ENCODE peak calls at places on chromosomes 12 and 14, in ten cellular contexts. One of them, this sample, is unnamed.

GRCh38 chr14:53047302-53047701 is 96.5 kb upstream of the FERMT2 start:
- DNase-seq in stimulated activated CD8-positive, alpha-beta memory T cell treated with anti-CD3 and anti-CD28 coated beads, Interleukin-4, amount 100 ng/mL, for 24 hours: no peak
- DNase-seq in CD4-positive, alpha-beta T cell: no peak
- DNase-seq in HS-5: no peak
- DNase-seq in A172: no peak
- DNase-seq in astrocyte of the hippocampus: no peak
- DNase-seq in stimulated activated CD4-positive, alpha-beta T cell treated with anti-CD3 and anti-CD28 coated beads, Interleukin-1b, Interleukin-23, amount 100 ng/mL, for 24 hours: no peak
- DNase-seq in right lobe of liver: no peak
- DNase-seq in AG09309: no peak
- DNase-seq in GM03348: no peak
- DNase-seq in this sample: no peak

GRCh38 chr14:72600551-72601330 is 293.2 kb downstream of the DPF3 start:
- DNase-seq in stimulated activated CD8-positive, alpha-beta memory T cell treated with anti-CD3 and anti-CD28 coated beads, Interleukin-4, amount 100 ng/mL, for 24 hours: no peak
- DNase-seq in CD4-positive, alpha-beta T cell: no peak
- DNase-seq in HS-5: no peak
- DNase-seq in A172: no peak
- DNase-seq in astrocyte of the hippocampus: no peak
- DNase-seq in stimulated activated CD4-positive, alpha-beta T cell treated with anti-CD3 and anti-CD28 coated beads, Interleukin-1b, Interleukin-23, amount 100 ng/mL, for 24 hours: no peak
- DNase-seq in right lobe of liver: no peak
- DNase-seq in AG09309: no peak
- DNase-seq in GM03348: no peak
- DNase-seq in this sample: no peak

GRCh38 chr14:102162488-102162887 is 22.8 kb downstream of the WDR20 start:
- DNase-seq in stimulated activated CD8-positive, alpha-beta memory T cell treated with anti-CD3 and anti-CD28 coated beads, Interleukin-4, amount 100 ng/mL, for 24 hours: no peak
- DNase-seq in CD4-positive, alpha-beta T cell: no peak
- DNase-seq in HS-5: no peak
- DNase-seq in A172: no peak
- DNase-seq in astrocyte of the hippocampus: no peak
- DNase-seq in stimulated activated CD4-positive, alpha-beta T cell treated with anti-CD3 and anti-CD28 coated beads, Interleukin-1b, Interleukin-23, amount 100 ng/mL, for 24 hours: no peak
- DNase-seq in right lobe of liver: no peak
- DNase-seq in AG09309: no peak
- DNase-seq in GM03348: no peak
- DNase-seq in this sample: no peak

GRCh38 chr14:56676042-56676441 is 96.4 kb downstream of the TMEM260 start:
- DNase-seq in stimulated activated CD8-positive, alpha-beta memory T cell treated with anti-CD3 and anti-CD28 coated beads, Interleukin-4, amount 100 ng/mL, for 24 hours: no peak
- DNase-seq in CD4-positive, alpha-beta T cell: no peak
- DNase-seq in HS-5: no peak
- DNase-seq in A172: no peak
- DNase-seq in astrocyte of the hippocampus: no peak
- DNase-seq in stimulated activated CD4-positive, alpha-beta T cell treated with anti-CD3 and anti-CD28 coated beads, Interleukin-1b, Interleukin-23, amount 100 ng/mL, for 24 hours: no peak
- DNase-seq in right lobe of liver: no peak
- DNase-seq in AG09309: no peak
- DNase-seq in GM03348: no peak
- DNase-seq in this sample: no peak

GRCh38 chr12:15049456-15050153 is 76.8 kb downstream of the PDE6H start:
- DNase-seq in stimulated activated CD8-positive, alpha-beta memory T cell treated with anti-CD3 and anti-CD28 coated beads, Interleukin-4, amount 100 ng/mL, for 24 hours: no peak
- DNase-seq in CD4-positive, alpha-beta T cell: no peak
- DNase-seq in HS-5: no peak
- DNase-seq in A172: no peak
- DNase-seq in astrocyte of the hippocampus: no peak
- DNase-seq in stimulated activated CD4-positive, alpha-beta T cell treated with anti-CD3 and anti-CD28 coated beads, Interleukin-1b, Interleukin-23, amount 100 ng/mL, for 24 hours: no peak
- DNase-seq in right lobe of liver: no peak
- DNase-seq in AG09309: no peak
- DNase-seq in GM03348: no peak
- DNase-seq in this sample: no peak

GRCh38 chr14:22848391-22849164 is 12.2 kb downstream of the MMP14 start:
- DNase-seq in stimulated activated CD8-positive, alpha-beta memory T cell treated with anti-CD3 and anti-CD28 coated beads, Interleukin-4, amount 100 ng/mL, for 24 hours: no peak
- DNase-seq in CD4-positive, alpha-beta T cell: no peak
- DNase-seq in HS-5: no peak
- DNase-seq in A172: no peak
- DNase-seq in astrocyte of the hippocampus: peak; percentile 92
- DNase-seq in stimulated activated CD4-positive, alpha-beta T cell treated with anti-CD3 and anti-CD28 coated beads, Interleukin-1b, Interleukin-23, amount 100 ng/mL, for 24 hours: no peak
- DNase-seq in right lobe of liver: no peak
- DNase-seq in AG09309: no peak
- DNase-seq in GM03348: peak; percentile 86
- DNase-seq in this sample: no peak

GRCh38 chr14:103847439-103847953 is at the start of gene PPP1R13B:
- DNase-seq in stimulated activated CD8-positive, alpha-beta memory T cell treated with anti-CD3 and anti-CD28 coated beads, Interleukin-4, amount 100 ng/mL, for 24 hours: peak; percentile 92
- DNase-seq in CD4-positive, alpha-beta T cell: peak; percentile 94
- DNase-seq in HS-5: peak; percentile 19
- DNase-seq in A172: peak; percentile 53
- DNase-seq in astrocyte of the hippocampus: peak; percentile 96
- DNase-seq in stimulated activated CD4-positive, alpha-beta T cell treated with anti-CD3 and anti-CD28 coated beads, Interleukin-1b, Interleukin-23, amount 100 ng/mL, for 24 hours: peak; percentile 93
- DNase-seq in right lobe of liver: peak; percentile 97
- DNase-seq in AG09309: peak; percentile 20
- DNase-seq in GM03348: peak; percentile 100
- DNase-seq in this sample: peak; percentile 91

GRCh38 chr12:54984602-54985376 is at the start of gene TESPA1:
- DNase-seq in stimulated activated CD8-positive, alpha-beta memory T cell treated with anti-CD3 and anti-CD28 coated beads, Interleukin-4, amount 100 ng/mL, for 24 hours: peak; percentile 68
- DNase-seq in CD4-positive, alpha-beta T cell: peak; percentile 84
- DNase-seq in HS-5: no peak
- DNase-seq in A172: no peak
- DNase-seq in astrocyte of the hippocampus: no peak
- DNase-seq in stimulated activated CD4-positive, alpha-beta T cell treated with anti-CD3 and anti-CD28 coated beads, Interleukin-1b, Interleukin-23, amount 100 ng/mL, for 24 hours: peak; percentile 79
- DNase-seq in right lobe of liver: peak; percentile 49
- DNase-seq in AG09309: no peak
- DNase-seq in GM03348: no peak
- DNase-seq in this sample: peak; percentile 95

GRCh38 chr12:74440469-74440868 is 97.2 kb upstream of the ATXN7L3B start:
- DNase-seq in stimulated activated CD8-positive, alpha-beta memory T cell treated with anti-CD3 and anti-CD28 coated beads, Interleukin-4, amount 100 ng/mL, for 24 hours: no peak
- DNase-seq in CD4-positive, alpha-beta T cell: no peak
- DNase-seq in HS-5: no peak
- DNase-seq in A172: no peak
- DNase-seq in astrocyte of the hippocampus: no peak
- DNase-seq in stimulated activated CD4-positive, alpha-beta T cell treated with anti-CD3 and anti-CD28 coated beads, Interleukin-1b, Interleukin-23, amount 100 ng/mL, for 24 hours: no peak
- DNase-seq in right lobe of liver: no peak
- DNase-seq in AG09309: no peak
- DNase-seq in GM03348: no peak
- DNase-seq in this sample: no peak

GRCh38 chr14:74580275-74580672 is 31.8 kb downstream of the LTBP2 start:
- DNase-seq in stimulated activated CD8-positive, alpha-beta memory T cell treated with anti-CD3 and anti-CD28 coated beads, Interleukin-4, amount 100 ng/mL, for 24 hours: no peak
- DNase-seq in CD4-positive, alpha-beta T cell: no peak
- DNase-seq in HS-5: no peak
- DNase-seq in A172: no peak
- DNase-seq in astrocyte of the hippocampus: no peak
- DNase-seq in stimulated activated CD4-positive, alpha-beta T cell treated with anti-CD3 and anti-CD28 coated beads, Interleukin-1b, Interleukin-23, amount 100 ng/mL, for 24 hours: no peak
- DNase-seq in right lobe of liver: no peak
- DNase-seq in AG09309: no peak
- DNase-seq in GM03348: no peak
- DNase-seq in this sample: peak; percentile 14

GRCh38 chr12:112664569-112664968 is 127.0 kb upstream of the RPH3A start:
- DNase-seq in stimulated activated CD8-positive, alpha-beta memory T cell treated with anti-CD3 and anti-CD28 coated beads, Interleukin-4, amount 100 ng/mL, for 24 hours: no peak
- DNase-seq in CD4-positive, alpha-beta T cell: no peak
- DNase-seq in HS-5: no peak
- DNase-seq in A172: no peak
- DNase-seq in astrocyte of the hippocampus: peak; percentile 44
- DNase-seq in stimulated activated CD4-positive, alpha-beta T cell treated with anti-CD3 and anti-CD28 coated beads, Interleukin-1b, Interleukin-23, amount 100 ng/mL, for 24 hours: no peak
- DNase-seq in right lobe of liver: no peak
- DNase-seq in AG09309: no peak
- DNase-seq in GM03348: no peak
- DNase-seq in this sample: no peak

GRCh38 chr12:51242150-51242549 is 3.5 kb downstream of the DAZAP2 start:
- DNase-seq in stimulated activated CD8-positive, alpha-beta memory T cell treated with anti-CD3 and anti-CD28 coated beads, Interleukin-4, amount 100 ng/mL, for 24 hours: no peak
- DNase-seq in CD4-positive, alpha-beta T cell: no peak
- DNase-seq in HS-5: no peak
- DNase-seq in A172: no peak
- DNase-seq in astrocyte of the hippocampus: no peak
- DNase-seq in stimulated activated CD4-positive, alpha-beta T cell treated with anti-CD3 and anti-CD28 coated beads, Interleukin-1b, Interleukin-23, amount 100 ng/mL, for 24 hours: no peak
- DNase-seq in right lobe of liver: no peak
- DNase-seq in AG09309: no peak
- DNase-seq in GM03348: no peak
- DNase-seq in this sample: no peak

GRCh38 chr14:67166450-67166853 is 22.8 kb upstream of the GARIN2 start:
- DNase-seq in stimulated activated CD8-positive, alpha-beta memory T cell treated with anti-CD3 and anti-CD28 coated beads, Interleukin-4, amount 100 ng/mL, for 24 hours: no peak
- DNase-seq in CD4-positive, alpha-beta T cell: no peak
- DNase-seq in HS-5: peak; percentile 9
- DNase-seq in A172: peak; percentile 45
- DNase-seq in astrocyte of the hippocampus: peak; percentile 68
- DNase-seq in stimulated activated CD4-positive, alpha-beta T cell treated with anti-CD3 and anti-CD28 coated beads, Interleukin-1b, Interleukin-23, amount 100 ng/mL, for 24 hours: no peak
- DNase-seq in right lobe of liver: no peak
- DNase-seq in AG09309: no peak
- DNase-seq in GM03348: peak; percentile 64
- DNase-seq in this sample: peak; percentile 70

GRCh38 chr12:1591029-1591428 is 3.4 kb downstream of the FBXL14 start:
- DNase-seq in stimulated activated CD8-positive, alpha-beta memory T cell treated with anti-CD3 and anti-CD28 coated beads, Interleukin-4, amount 100 ng/mL, for 24 hours: no peak
- DNase-seq in CD4-positive, alpha-beta T cell: peak; percentile 21
- DNase-seq in HS-5: no peak
- DNase-seq in A172: no peak
- DNase-seq in astrocyte of the hippocampus: peak; percentile 54
- DNase-seq in stimulated activated CD4-positive, alpha-beta T cell treated with anti-CD3 and anti-CD28 coated beads, Interleukin-1b, Interleukin-23, amount 100 ng/mL, for 24 hours: no peak
- DNase-seq in right lobe of liver: no peak
- DNase-seq in AG09309: no peak
- DNase-seq in GM03348: no peak
- DNase-seq in this sample: no peak

GRCh38 chr14:61677469-61677868 is 17.8 kb upstream of the HIF1A start:
- DNase-seq in stimulated activated CD8-positive, alpha-beta memory T cell treated with anti-CD3 and anti-CD28 coated beads, Interleukin-4, amount 100 ng/mL, for 24 hours: no peak
- DNase-seq in CD4-positive, alpha-beta T cell: no peak
- DNase-seq in HS-5: no peak
- DNase-seq in A172: no peak
- DNase-seq in astrocyte of the hippocampus: no peak
- DNase-seq in stimulated activated CD4-positive, alpha-beta T cell treated with anti-CD3 and anti-CD28 coated beads, Interleukin-1b, Interleukin-23, amount 100 ng/mL, for 24 hours: no peak
- DNase-seq in right lobe of liver: no peak
- DNase-seq in AG09309: no peak
- DNase-seq in GM03348: no peak
- DNase-seq in this sample: no peak

GRCh38 chr14:34043627-34044372 is 92.9 kb upstream of the EGLN3 start:
- DNase-seq in stimulated activated CD8-positive, alpha-beta memory T cell treated with anti-CD3 and anti-CD28 coated beads, Interleukin-4, amount 100 ng/mL, for 24 hours: peak; percentile 39
- DNase-seq in CD4-positive, alpha-beta T cell: peak; percentile 49
- DNase-seq in HS-5: no peak
- DNase-seq in A172: peak; percentile 80
- DNase-seq in astrocyte of the hippocampus: no peak
- DNase-seq in stimulated activated CD4-positive, alpha-beta T cell treated with anti-CD3 and anti-CD28 coated beads, Interleukin-1b, Interleukin-23, amount 100 ng/mL, for 24 hours: peak; percentile 65
- DNase-seq in right lobe of liver: no peak
- DNase-seq in AG09309: no peak
- DNase-seq in GM03348: no peak
- DNase-seq in this sample: peak; percentile 63

GRCh38 chr14:73754911-73755360 is 40.8 kb upstream of the PNMA1 start:
- DNase-seq in stimulated activated CD8-positive, alpha-beta memory T cell treated with anti-CD3 and anti-CD28 coated beads, Interleukin-4, amount 100 ng/mL, for 24 hours: no peak
- DNase-seq in CD4-positive, alpha-beta T cell: no peak
- DNase-seq in HS-5: no peak
- DNase-seq in A172: no peak
- DNase-seq in astrocyte of the hippocampus: peak; percentile 87
- DNase-seq in stimulated activated CD4-positive, alpha-beta T cell treated with anti-CD3 and anti-CD28 coated beads, Interleukin-1b, Interleukin-23, amount 100 ng/mL, for 24 hours: no peak
- DNase-seq in right lobe of liver: no peak
- DNase-seq in AG09309: no peak
- DNase-seq in GM03348: peak; percentile 75
- DNase-seq in this sample: no peak

GRCh38 chr12:127334324-127334723 is 932.6 kb upstream of the TMEM132C start:
- DNase-seq in stimulated activated CD8-positive, alpha-beta memory T cell treated with anti-CD3 and anti-CD28 coated beads, Interleukin-4, amount 100 ng/mL, for 24 hours: no peak
- DNase-seq in CD4-positive, alpha-beta T cell: no peak
- DNase-seq in HS-5: no peak
- DNase-seq in A172: no peak
- DNase-seq in astrocyte of the hippocampus: no peak
- DNase-seq in stimulated activated CD4-positive, alpha-beta T cell treated with anti-CD3 and anti-CD28 coated beads, Interleukin-1b, Interleukin-23, amount 100 ng/mL, for 24 hours: no peak
- DNase-seq in right lobe of liver: no peak
- DNase-seq in AG09309: no peak
- DNase-seq in GM03348: no peak
- DNase-seq in this sample: no peak

GRCh38 chr12:132018193-132018916 is 68.6 kb downstream of the EP400 start:
- DNase-seq in stimulated activated CD8-positive, alpha-beta memory T cell treated with anti-CD3 and anti-CD28 coated beads, Interleukin-4, amount 100 ng/mL, for 24 hours: no peak
- DNase-seq in CD4-positive, alpha-beta T cell: no peak
- DNase-seq in HS-5: no peak
- DNase-seq in A172: peak; percentile 42
- DNase-seq in astrocyte of the hippocampus: no peak
- DNase-seq in stimulated activated CD4-positive, alpha-beta T cell treated with anti-CD3 and anti-CD28 coated beads, Interleukin-1b, Interleukin-23, amount 100 ng/mL, for 24 hours: no peak
- DNase-seq in right lobe of liver: no peak
- DNase-seq in AG09309: no peak
- DNase-seq in GM03348: no peak
- DNase-seq in this sample: no peak

GRCh38 chr12:131836193-131836592 is 8.0 kb downstream of the MMP17 start:
- DNase-seq in stimulated activated CD8-positive, alpha-beta memory T cell treated with anti-CD3 and anti-CD28 coated beads, Interleukin-4, amount 100 ng/mL, for 24 hours: no peak
- DNase-seq in CD4-positive, alpha-beta T cell: no peak
- DNase-seq in HS-5: no peak
- DNase-seq in A172: no peak
- DNase-seq in astrocyte of the hippocampus: peak; percentile 33
- DNase-seq in stimulated activated CD4-positive, alpha-beta T cell treated with anti-CD3 and anti-CD28 coated beads, Interleukin-1b, Interleukin-23, amount 100 ng/mL, for 24 hours: no peak
- DNase-seq in right lobe of liver: no peak
- DNase-seq in AG09309: no peak
- DNase-seq in GM03348: no peak
- DNase-seq in this sample: peak; percentile 30

GRCh38 chr12:54025507-54026393 is 2.5 kb upstream of the HOXC6 start:
- DNase-seq in stimulated activated CD8-positive, alpha-beta memory T cell treated with anti-CD3 and anti-CD28 coated beads, Interleukin-4, amount 100 ng/mL, for 24 hours: no peak
- DNase-seq in CD4-positive, alpha-beta T cell: no peak
- DNase-seq in HS-5: no peak
- DNase-seq in A172: no peak
- DNase-seq in astrocyte of the hippocampus: no peak
- DNase-seq in stimulated activated CD4-positive, alpha-beta T cell treated with anti-CD3 and anti-CD28 coated beads, Interleukin-1b, Interleukin-23, amount 100 ng/mL, for 24 hours: no peak
- DNase-seq in right lobe of liver: no peak
- DNase-seq in AG09309: no peak
- DNase-seq in GM03348: no peak
- DNase-seq in this sample: no peak

GRCh38 chr14:104320611-104321086 is 182.3 kb downstream of the KIF26A start:
- DNase-seq in stimulated activated CD8-positive, alpha-beta memory T cell treated with anti-CD3 and anti-CD28 coated beads, Interleukin-4, amount 100 ng/mL, for 24 hours: no peak
- DNase-seq in CD4-positive, alpha-beta T cell: no peak
- DNase-seq in HS-5: no peak
- DNase-seq in A172: no peak
- DNase-seq in astrocyte of the hippocampus: no peak
- DNase-seq in stimulated activated CD4-positive, alpha-beta T cell treated with anti-CD3 and anti-CD28 coated beads, Interleukin-1b, Interleukin-23, amount 100 ng/mL, for 24 hours: no peak
- DNase-seq in right lobe of liver: no peak
- DNase-seq in AG09309: no peak
- DNase-seq in GM03348: no peak
- DNase-seq in this sample: peak; percentile 34

GRCh38 chr12:15794836-15795235 is 5.6 kb upstream of the EPS8 start:
- DNase-seq in stimulated activated CD8-positive, alpha-beta memory T cell treated with anti-CD3 and anti-CD28 coated beads, Interleukin-4, amount 100 ng/mL, for 24 hours: no peak
- DNase-seq in CD4-positive, alpha-beta T cell: no peak
- DNase-seq in HS-5: no peak
- DNase-seq in A172: no peak
- DNase-seq in astrocyte of the hippocampus: no peak
- DNase-seq in stimulated activated CD4-positive, alpha-beta T cell treated with anti-CD3 and anti-CD28 coated beads, Interleukin-1b, Interleukin-23, amount 100 ng/mL, for 24 hours: no peak
- DNase-seq in right lobe of liver: no peak
- DNase-seq in AG09309: no peak
- DNase-seq in GM03348: no peak
- DNase-seq in this sample: no peak